ENCODE peak calls at places on chromosomes 4 and X, in six cellular contexts. V is amygdala, C is stomach, N is mammary epithelial cell, Y is WTC11, Z is neural progenitor cell. A is an unnamed sample.

GRCh38 chrX:15320297-15320696 is 4.9 kb upstream of the ASB11 start:
- DNase-seq in V (no peak), Z (no peak), Y (no peak), C (no peak), N (no peak), A (no peak)

GRCh38 chr4:62051332-62051731 is 851.2 kb downstream of the ADGRL3 start:
- DNase-seq in C (no peak), Z (no peak), V (no peak), Y (no peak), N (no peak), A (no peak)

GRCh38 chr4:47855350-47855749 is 17.5 kb upstream of the CORIN start:
- DNase-seq in Z (no peak), N (no peak), C (no peak), V (no peak), Y (no peak), A (no peak)

GRCh38 chrX:80578518-80579105 is 158.4 kb downstream of the TENT5D start:
- DNase-seq in Y (no peak), C (no peak), N (peak), Z (peak), V (no peak), A (peak)

GRCh38 chrX:154459843-154460242 is 1.8 kb downstream of the PLXNA3 start:
- DNase-seq in Y (no peak), V (no peak), N (no peak), C (no peak), Z (no peak), A (no peak)

GRCh38 chrX:24805201-24805600 is 111.5 kb downstream of the POLA1 start:
- DNase-seq in V (no peak), C (no peak), Y (no peak), N (no peak), Z (no peak), A (no peak)

GRCh38 chrX:104193485-104193884 is 27.2 kb downstream of the FAM199X start:
- DNase-seq in C (no peak), N (peak), Y (no peak), Z (no peak), V (no peak), A (no peak)

GRCh38 chrX:48813605-48814004 is 11.7 kb downstream of the HDAC6 start:
- DNase-seq in C (no peak), Z (no peak), N (no peak), V (no peak), Y (no peak), A (no peak)

GRCh38 chrX:72243472-72243871 is 4.6 kb upstream of the ERCC6L start:
- DNase-seq in V (no peak), Z (no peak), Y (no peak), C (no peak), N (peak), A (peak)

GRCh38 chrX:109709129-109709631 is 23.9 kb downstream of the ACSL4 start:
- DNase-seq in Z (no peak), C (no peak), N (peak), Y (no peak), V (no peak), A (peak)

GRCh38 chrX:24097741-24098140 is 43.0 kb downstream of the EIF2S3 start:
- DNase-seq in V (no peak), Y (no peak), C (no peak), N (no peak), Z (no peak), A (no peak)

GRCh38 chr4:86338989-86339388 is 20.9 kb downstream of the MAPK10 start:
- DNase-seq in Y (no peak), N (peak), V (no peak), Z (no peak), C (no peak), A (peak)

GRCh38 chrX:107483976-107484726 is 34.7 kb downstream of the FRMPD3 start:
- DNase-seq in N (no peak), V (no peak), Z (peak), Y (peak), C (no peak), A (no peak)

GRCh38 chr4:147285751-147286150 is 195.1 kb upstream of the EDNRA start:
- DNase-seq in C (no peak), V (peak), Z (no peak), Y (no peak), N (no peak), A (no peak)

GRCh38 chrX:119145241-119145653 is 17.6 kb upstream of the KIAA1210 start:
- DNase-seq in Z (peak), V (no peak), N (peak), C (no peak), Y (peak), A (peak)

GRCh38 chrX:16788477-16788876 is 2.2 kb downstream of the TXLNG start:
- DNase-seq in C (no peak), N (no peak), V (no peak), Y (no peak), Z (no peak), A (no peak)

GRCh38 chr4:138851626-138852443 is 163.7 kb upstream of the NOCT start:
- DNase-seq in N (peak), V (no peak), C (no peak), Y (no peak), Z (peak), A (no peak)

GRCh38 chrX:136816970-136817369 is 36.2 kb upstream of the ARHGEF6 start:
- DNase-seq in C (no peak), Y (no peak), V (no peak), Z (no peak), N (no peak), A (no peak)

GRCh38 chr4:125115941-125116340 is 198.8 kb upstream of the FAT4 start:
- DNase-seq in V (no peak), N (no peak), Z (no peak), Y (no peak), C (no peak), A (peak)

GRCh38 chrX:85590638-85591037 is 211.2 kb upstream of the POF1B start:
- DNase-seq in N (peak), Z (peak), Y (no peak), V (no peak), C (no peak), A (no peak)

GRCh38 chrX:45506149-45506768 is 305.6 kb upstream of the DIPK2B start:
- DNase-seq in C (no peak), Y (no peak), Z (no peak), N (no peak), V (no peak), A (no peak)

GRCh38 chr4:114272226-114272625 is 292.8 kb upstream of the ARSJ start:
- DNase-seq in Y (no peak), C (no peak), N (peak), V (no peak), Z (no peak), A (peak)